ENCODE peak calls at places on chromosomes 16 and 17, in four cellular contexts. One of them, this sample, is unnamed. For H3K9me3, the result is how much of the 10 kb centered on the place peaks cover.

GRCh38 chr16:11681526-11681925 is 13.3 kb downstream of the SNN start:
- DNase-seq in GM12878: no peak
- DNase-seq in mammary epithelial cell: no peak
- DNase-seq in fibroblast of lung: no peak
- DNase-seq in this sample: no peak

GRCh38 chr16:59696495-59696894 is 962.4 kb upstream of the GOT2 start:
- DNase-seq in GM12878: no peak
- DNase-seq in mammary epithelial cell: no peak
- DNase-seq in fibroblast of lung: no peak
- DNase-seq in this sample: no peak

GRCh38 chr17:74842146-74842598 is 17.5 kb downstream of the GRIN2C start:
- DNase-seq in GM12878: no peak
- DNase-seq in mammary epithelial cell: no peak
- DNase-seq in fibroblast of lung: peak
- DNase-seq in this sample: no peak

GRCh38 chr16:55010492-55011260 is 80.0 kb downstream of the IRX5 start:
- DNase-seq in GM12878: no peak
- DNase-seq in mammary epithelial cell: no peak
- DNase-seq in fibroblast of lung: no peak
- DNase-seq in this sample: no peak

GRCh38 chr16:77945126-77945525 is 77.2 kb upstream of the CLEC3A start:
- DNase-seq in GM12878: no peak
- DNase-seq in mammary epithelial cell: no peak
- DNase-seq in fibroblast of lung: peak
- DNase-seq in this sample: no peak

GRCh38 chr16:84571010-84571409 is 46.9 kb downstream of the COTL1 start:
- DNase-seq in GM12878: no peak
- DNase-seq in mammary epithelial cell: no peak
- DNase-seq in fibroblast of lung: no peak
- DNase-seq in this sample: no peak

GRCh38 chr16:54489225-54489781 is 202.7 kb upstream of the IRX3 start:
- DNase-seq in GM12878: no peak
- DNase-seq in mammary epithelial cell: no peak
- DNase-seq in fibroblast of lung: no peak
- DNase-seq in this sample: no peak

GRCh38 chr17:32445075-32445427 is 741 bp downstream of the PSMD11 start:
- DNase-seq in GM12878: no peak
- DNase-seq in mammary epithelial cell: peak
- DNase-seq in fibroblast of lung: peak
- DNase-seq in this sample: peak

GRCh38 chr16:24701521-24701951 is 27.9 kb upstream of the TNRC6A start:
- DNase-seq in GM12878: no peak
- DNase-seq in mammary epithelial cell: no peak
- DNase-seq in fibroblast of lung: peak
- DNase-seq in this sample: peak

GRCh38 chr16:12120331-12120981 is 143.9 kb downstream of the SNX29 start:
- DNase-seq in GM12878: no peak
- DNase-seq in mammary epithelial cell: no peak
- DNase-seq in fibroblast of lung: peak
- DNase-seq in this sample: no peak

GRCh38 chr16:87235810-87236515 is 81.2 kb downstream of the C16orf95 start:
- DNase-seq in GM12878: no peak
- DNase-seq in mammary epithelial cell: no peak
- DNase-seq in fibroblast of lung: no peak
- DNase-seq in this sample: no peak

GRCh38 chr16:49560018-49560830 is 186.6 kb downstream of the C16orf78 start:
- DNase-seq in GM12878: no peak
- DNase-seq in mammary epithelial cell: no peak
- DNase-seq in fibroblast of lung: peak
- DNase-seq in this sample: no peak

GRCh38 chr17:8075574-8076342 is 11.8 kb downstream of the ALOX12B start:
- DNase-seq in GM12878: no peak
- DNase-seq in mammary epithelial cell: no peak
- DNase-seq in fibroblast of lung: no peak
- DNase-seq in this sample: no peak

GRCh38 chr16:30875881-30876791 is 17.7 kb downstream of the BCL7C start:
- DNase-seq in GM12878: peak
- DNase-seq in mammary epithelial cell: no peak
- DNase-seq in fibroblast of lung: peak
- DNase-seq in this sample: no peak

GRCh38 chr16:4987580-4988374 is 29.6 kb downstream of the SEC14L5 start:
- DNase-seq in GM12878: no peak
- DNase-seq in mammary epithelial cell: no peak
- DNase-seq in fibroblast of lung: no peak
- DNase-seq in this sample: no peak

GRCh38 chr17:38746893-38747384 is 1.2 kb downstream of the PCGF2 start:
- DNase-seq in GM12878: no peak
- DNase-seq in mammary epithelial cell: no peak
- DNase-seq in fibroblast of lung: no peak
- DNase-seq in this sample: no peak

GRCh38 chr17:42179911-42180410 is 981 bp downstream of the KCNH4 start:
- DNase-seq in GM12878: no peak
- DNase-seq in mammary epithelial cell: peak
- DNase-seq in fibroblast of lung: peak
- DNase-seq in this sample: no peak

GRCh38 chr17:3980381-3980975 is 16.2 kb upstream of the ATP2A3 start:
- DNase-seq in GM12878: no peak
- DNase-seq in mammary epithelial cell: no peak
- DNase-seq in fibroblast of lung: no peak
- DNase-seq in this sample: peak

GRCh38 chr17:35795007-35795870 is at the start of gene MMP28:
- DNase-seq in GM12878: no peak
- DNase-seq in mammary epithelial cell: peak
- DNase-seq in fibroblast of lung: peak
- DNase-seq in this sample: peak

GRCh38 chr16:81645303-81645702 is 133.8 kb upstream of the PLCG2 start:
- DNase-seq in GM12878: no peak
- DNase-seq in mammary epithelial cell: peak
- DNase-seq in fibroblast of lung: peak
- DNase-seq in this sample: peak

GRCh38 chr17:17228521-17229279 is 8.3 kb downstream of the FLCN start:
- DNase-seq in GM12878: no peak
- DNase-seq in mammary epithelial cell: no peak
- DNase-seq in fibroblast of lung: no peak
- DNase-seq in this sample: no peak

DNA sequence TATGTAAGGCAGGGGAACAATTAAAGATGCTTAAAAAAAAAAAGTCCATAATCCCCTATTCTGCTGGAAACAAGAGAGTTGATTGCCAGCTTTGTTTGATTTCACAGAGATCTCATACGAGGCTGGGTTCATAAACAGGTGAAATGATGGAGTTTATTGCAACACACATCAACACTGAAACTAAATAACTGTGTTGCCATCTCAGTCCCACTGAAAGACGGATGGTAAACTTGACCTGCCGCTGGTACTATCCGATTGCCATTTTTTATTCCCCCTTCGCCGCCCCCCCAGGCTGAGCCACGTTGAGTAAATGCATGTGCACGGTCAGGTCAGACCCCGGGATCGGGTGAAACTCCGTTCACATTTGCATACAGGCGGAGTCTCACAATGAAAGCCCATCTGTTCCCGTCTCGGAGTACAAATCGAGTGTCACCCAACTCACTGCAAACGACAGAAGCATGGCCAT is 119.2 kb downstream of the SKAP1 start:
- DNase-seq in GM12878: no peak
- DNase-seq in mammary epithelial cell: no peak
- DNase-seq in fibroblast of lung: no peak
- DNase-seq in this sample: no peak
- TF ChIP-seq EZH2 in GM12878: no peak
- TF ChIP-seq EZH2 in mammary epithelial cell: peak
- TF ChIP-seq EZH2 in fibroblast of lung: peak
- TF ChIP-seq EZH2 in this sample: no peak

GRCh38 chr17:30477083-30477757 is at the start of gene GOSR1:
- DNase-seq in GM12878: peak
- DNase-seq in mammary epithelial cell: peak
- DNase-seq in fibroblast of lung: peak
- DNase-seq in this sample: peak
- H3K9me3 ChIP-seq in GM12878: under half
- H3K9me3 ChIP-seq in mammary epithelial cell: under half
- H3K9me3 ChIP-seq in fibroblast of lung: under half
- H3K9me3 ChIP-seq in this sample: under half

GRCh38 chr16:46982335-46982734 is 8.9 kb upstream of the DNAJA2 start:
- DNase-seq in GM12878: no peak
- DNase-seq in mammary epithelial cell: no peak
- DNase-seq in fibroblast of lung: no peak
- DNase-seq in this sample: no peak
- TF ChIP-seq EZH2 in GM12878: no peak
- TF ChIP-seq EZH2 in mammary epithelial cell: no peak
- TF ChIP-seq EZH2 in fibroblast of lung: no peak
- TF ChIP-seq EZH2 in this sample: no peak

DNA sequence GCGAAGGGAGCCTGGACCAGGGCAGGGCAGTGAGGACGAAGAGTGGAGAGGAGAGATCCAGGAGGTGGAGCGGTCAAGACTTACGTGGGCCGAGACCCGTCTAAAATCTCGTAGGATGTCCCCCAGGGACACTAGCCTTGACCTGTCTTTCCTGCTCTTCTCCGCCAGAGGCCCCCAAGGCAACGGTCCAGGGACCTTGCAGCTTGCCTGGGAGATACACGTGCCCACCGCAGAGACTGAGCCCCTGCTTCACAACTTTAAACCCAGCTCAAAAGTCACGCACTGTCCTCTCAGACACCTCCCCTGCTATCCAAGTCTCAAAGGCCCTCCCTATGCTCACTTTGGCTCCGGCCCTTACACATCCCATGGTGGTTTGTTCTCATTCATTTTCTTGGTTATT is 9.4 kb downstream of the TIGD7 start:
- DNase-seq in GM12878: no peak
- DNase-seq in mammary epithelial cell: no peak
- DNase-seq in fibroblast of lung: no peak
- DNase-seq in this sample: no peak
- H3K9me3 ChIP-seq in GM12878: under half
- H3K9me3 ChIP-seq in mammary epithelial cell: under half
- H3K9me3 ChIP-seq in fibroblast of lung: under half
- H3K9me3 ChIP-seq in this sample: under half

GRCh38 chr17:29590261-29590978 is 972 bp upstream of the GIT1 start:
- DNase-seq in GM12878: no peak
- DNase-seq in mammary epithelial cell: no peak
- DNase-seq in fibroblast of lung: peak
- DNase-seq in this sample: no peak

GRCh38 chr17:29590979-29591736 is 1.7 kb upstream of the GIT1 start:
- DNase-seq in GM12878: no peak
- DNase-seq in mammary epithelial cell: no peak
- DNase-seq in fibroblast of lung: peak
- DNase-seq in this sample: no peak

GRCh38 chr17:29588561-29589411 is 662 bp downstream of the GIT1 start:
- DNase-seq in GM12878: no peak
- DNase-seq in mammary epithelial cell: no peak
- DNase-seq in fibroblast of lung: peak
- DNase-seq in this sample: no peak

GRCh38 chr17:29588017-29588557 is 1.4 kb downstream of the GIT1 start:
- DNase-seq in GM12878: no peak
- DNase-seq in mammary epithelial cell: no peak
- DNase-seq in fibroblast of lung: peak
- DNase-seq in this sample: peak

DNA sequence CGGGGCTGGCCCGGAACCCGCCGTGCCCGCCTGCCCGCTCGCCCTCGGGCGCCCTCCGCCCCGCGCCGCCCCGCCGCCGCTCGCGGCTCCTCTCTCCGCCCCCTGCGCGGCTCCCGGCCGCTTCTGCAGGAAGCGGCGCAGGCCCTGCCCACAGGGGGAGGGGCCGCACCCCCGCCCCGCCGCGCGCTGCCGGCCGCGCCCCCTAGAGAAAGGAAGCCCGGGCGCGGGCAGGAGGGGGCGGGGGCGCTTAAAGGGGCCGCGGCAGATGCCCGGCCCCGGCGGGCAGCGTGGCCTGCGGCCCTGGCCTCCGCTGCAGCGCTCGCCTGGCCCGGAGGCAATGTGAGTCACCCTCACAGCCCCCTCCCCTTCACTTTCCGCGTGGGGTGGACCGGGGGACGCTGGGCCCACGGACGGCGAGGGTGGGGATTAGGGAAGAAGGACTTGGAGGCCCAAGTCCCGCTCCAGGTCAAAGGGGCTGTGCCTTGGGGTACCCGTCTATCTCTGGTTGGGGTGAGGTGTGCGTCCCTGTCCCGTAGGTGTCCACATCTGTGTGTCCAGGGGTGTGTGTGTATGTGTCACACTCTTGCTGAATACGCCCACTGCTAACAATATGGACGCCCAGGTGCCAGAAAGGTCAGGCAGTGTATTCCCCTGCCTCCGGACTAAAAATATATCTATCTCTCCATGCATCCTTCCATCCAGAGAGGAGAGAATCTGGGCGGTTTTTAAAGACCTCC is at the start of gene GIT1:
- DNase-seq in GM12878: no peak
- DNase-seq in mammary epithelial cell: peak
- DNase-seq in fibroblast of lung: peak
- DNase-seq in this sample: peak
- TF ChIP-seq EZH2 in GM12878: no peak
- TF ChIP-seq EZH2 in mammary epithelial cell: no peak
- TF ChIP-seq EZH2 in fibroblast of lung: no peak
- TF ChIP-seq EZH2 in this sample: no peak

GRCh38 chr17:22506861-22507260 is 814.5 kb downstream of the KCNJ18 start:
- DNase-seq in GM12878: no peak
- DNase-seq in mammary epithelial cell: no peak
- DNase-seq in fibroblast of lung: no peak
- DNase-seq in this sample: no peak
- H3K9me3 ChIP-seq in GM12878: under half
- H3K9me3 ChIP-seq in mammary epithelial cell: under half
- H3K9me3 ChIP-seq in fibroblast of lung: under half
- H3K9me3 ChIP-seq in this sample: under half

GRCh38 chr17:36931697-36932382 is 5.4 kb upstream of the LHX1 start:
- DNase-seq in GM12878: no peak
- DNase-seq in mammary epithelial cell: no peak
- DNase-seq in fibroblast of lung: no peak
- DNase-seq in this sample: no peak
- TF ChIP-seq EZH2 in GM12878: no peak
- TF ChIP-seq EZH2 in mammary epithelial cell: peak
- TF ChIP-seq EZH2 in fibroblast of lung: peak
- TF ChIP-seq EZH2 in this sample: peak

GRCh38 chr17:27083408-27084185 is 210.3 kb upstream of the WSB1 start:
- DNase-seq in GM12878: no peak
- DNase-seq in mammary epithelial cell: no peak
- DNase-seq in fibroblast of lung: no peak
- DNase-seq in this sample: no peak
- H3K9me3 ChIP-seq in GM12878: under half
- H3K9me3 ChIP-seq in mammary epithelial cell: under half
- H3K9me3 ChIP-seq in fibroblast of lung: under half
- H3K9me3 ChIP-seq in this sample: under half